ENCODE peak calls at places on chromosomes 5 and 9, in four cellular contexts. B is RPMI8226, U is SW480, D is ureter. M is an unnamed sample.

GRCh38 chr5:373710-374602 is 52.4 kb downstream of the AHRR start:
- DNase-seq in B (peak), U (peak), D (peak), M (no peak)

GRCh38 chr5:98989723-98990122 is 60.9 kb upstream of the CHD1 start:
- DNase-seq in B (no peak), U (no peak), D (no peak), M (no peak)

GRCh38 chr5:82107277-82107676 is 135.5 kb downstream of the ATG10 start:
- DNase-seq in B (peak), U (peak), D (no peak), M (no peak)

GRCh38 chr9:76810377-76810957 is 46.2 kb downstream of the PCA3 start:
- DNase-seq in B (peak), U (peak), D (peak), M (no peak)

GRCh38 chr9:3342159-3342777 is 183.5 kb downstream of the RFX3 start:
- DNase-seq in B (no peak), U (no peak), D (no peak), M (no peak)

GRCh38 chr9:122125891-122126331 is 32.8 kb upstream of the TTLL11 start:
- DNase-seq in B (no peak), U (no peak), D (no peak), M (no peak)

GRCh38 chr5:112210430-112211005 is 208.6 kb downstream of the EPB41L4A start:
- DNase-seq in B (peak), U (peak), D (no peak), M (no peak)

GRCh38 chr9:95481000-95481399 is 35.8 kb downstream of the PTCH1 start:
- DNase-seq in B (no peak), U (no peak), D (no peak), M (no peak)

GRCh38 chr5:143592648-143593047 is 189.2 kb upstream of the NR3C1 start:
- DNase-seq in B (peak), U (no peak), D (no peak), M (no peak)

GRCh38 chr9:76419782-76420380 is 25.7 kb upstream of the RFK start:
- DNase-seq in B (peak), U (peak), D (no peak), M (no peak)

GRCh38 chr5:31453522-31453921 is 78.4 kb downstream of the DROSHA start:
- DNase-seq in B (no peak), U (no peak), D (no peak), M (no peak)

GRCh38 chr5:65611524-65611923 is 12.6 kb downstream of the TRIM23 start:
- DNase-seq in B (no peak), U (no peak), D (no peak), M (peak)

GRCh38 chr9:35730486-35730854 is 1.5 kb downstream of the TLN1 start:
- DNase-seq in B (no peak), U (no peak), D (no peak), M (no peak)

GRCh38 chr9:34547960-34548603 is 25.3 kb upstream of the ENHO start:
- DNase-seq in B (peak), U (peak), D (peak), M (no peak)

GRCh38 chr5:169350759-169351240 is 49.9 kb upstream of the SLIT3 start:
- DNase-seq in B (no peak), U (peak), D (peak), M (peak)

GRCh38 chr5:152514827-152515397 is 109.8 kb upstream of the NMUR2 start:
- DNase-seq in B (peak), U (peak), D (no peak), M (peak)

GRCh38 chr9:15856591-15856990 is 303.7 kb downstream of the CCDC171 start:
- DNase-seq in B (no peak), U (no peak), D (no peak), M (no peak)

GRCh38 chr5:43192558-43193170 is 639 bp downstream of the NIM1K start:
- DNase-seq in B (no peak), U (no peak), D (no peak), M (no peak)

GRCh38 chr5:181028032-181028819 is 11.8 kb upstream of the BTNL9 start:
- DNase-seq in B (no peak), U (peak), D (no peak), M (no peak)

GRCh38 chr5:133527311-133527710 is 85.0 kb downstream of the FSTL4 start:
- DNase-seq in B (no peak), U (no peak), D (no peak), M (no peak)

GRCh38 chr9:132026932-132027585 is 52.6 kb downstream of the MED27 start:
- DNase-seq in B (no peak), U (peak), D (no peak), M (no peak)

GRCh38 chr5:34547300-34548085 is 108.6 kb upstream of the RAI14 start:
- DNase-seq in B (no peak), U (no peak), D (no peak), M (no peak)

GRCh38 chr9:27368317-27368985 is 71.5 kb upstream of the EQTN start:
- DNase-seq in B (no peak), U (no peak), D (no peak), M (no peak)

GRCh38 chr5:3835817-3836216 is 240.2 kb downstream of the IRX1 start:
- DNase-seq in B (no peak), U (no peak), D (no peak), M (no peak)

GRCh38 chr5:65506961-65507360 is 25.2 kb upstream of the ADAMTS6 start:
- DNase-seq in B (no peak), U (no peak), D (no peak), M (no peak)

GRCh38 chr5:151503999-151504398 is 56.6 kb downstream of the SLC36A1 start:
- DNase-seq in B (no peak), U (no peak), D (no peak), M (no peak)

GRCh38 chr5:110073534-110073933 is 383.8 kb downstream of the MAN2A1 start:
- DNase-seq in B (no peak), U (no peak), D (no peak), M (no peak)

GRCh38 chr9:101354765-101355708 is 29.8 kb downstream of the BAAT start:
- DNase-seq in B (no peak), U (no peak), D (no peak), M (no peak)

GRCh38 chr9:125902224-125902623 is 155.1 kb downstream of the PBX3 start:
- DNase-seq in B (no peak), U (no peak), D (no peak), M (no peak)

GRCh38 chr9:89743576-89744254 is 138.9 kb downstream of the GADD45G start:
- DNase-seq in B (peak), U (peak), D (no peak), M (no peak)

GRCh38 chr9:76654051-76654461 is 110.2 kb upstream of the PCA3 start:
- DNase-seq in B (no peak), U (no peak), D (no peak), M (no peak)

GRCh38 chr5:132270706-132271105 is 13.2 kb downstream of the PDLIM4 start:
- DNase-seq in B (no peak), U (no peak), D (peak), M (no peak)

GRCh38 chr9:127116946-127117345 is 5.5 kb downstream of the ANGPTL2 start:
- DNase-seq in B (no peak), U (no peak), D (no peak), M (no peak)

GRCh38 chr9:87464110-87464991 is 33.3 kb upstream of the DAPK1 start:
- DNase-seq in B (no peak), U (no peak), D (no peak), M (peak)

GRCh38 chr5:177175336-177175735 is 41.8 kb downstream of the NSD1 start:
- DNase-seq in B (no peak), U (no peak), D (no peak), M (no peak)

GRCh38 chr9:15249042-15249818 is 57.8 kb downstream of the TTC39B start:
- DNase-seq in B (no peak), U (no peak), D (no peak), M (no peak)

GRCh38 chr5:179263391-179264052 is 81.7 kb downstream of the ADAMTS2 start:
- DNase-seq in B (no peak), U (no peak), D (peak), M (no peak)

M was measured in epithelial cell of proximal tubule.